ENCODE peak calls at places on chromosomes 2 and 18, in five cellular contexts. V, K, T, G and F are unnamed samples.

GRCh38 chr2:127857494-127857818 is 499 bp downstream of the POLR2D start:
- DNase-seq in V (no peak), K (peak; percentile 52), T (peak; percentile 26), G (peak; percentile 34), F (no peak)

GRCh38 chr18:63936156-63936931 is 12.8 kb upstream of the HMSD start:
- DNase-seq in G (peak; percentile 30), T (peak; percentile 64), V (peak; percentile 55), K (peak; percentile 85), F (peak; percentile 65)

GRCh38 chr18:3931542-3932112 is 481.7 kb downstream of the TGIF1 start:
- DNase-seq in T (no peak), G (no peak), V (no peak), K (no peak), F (no peak)

GRCh38 chr2:9179572-9180201 is 26.9 kb upstream of the ASAP2 start:
- DNase-seq in V (peak; percentile 78), G (no peak), T (no peak), K (no peak), F (no peak)

GRCh38 chr18:702957-703659 is 9.3 kb downstream of the ENOSF1 start:
- DNase-seq in T (no peak), K (no peak), V (peak; percentile 79), G (no peak), F (no peak)

GRCh38 chr2:179260224-179260623 is 4.4 kb downstream of the SESTD1 start:
- DNase-seq in V (no peak), T (no peak), G (no peak), K (no peak), F (no peak)

GRCh38 chr2:112708968-112709367 is 11.9 kb upstream of the NT5DC4 start:
- DNase-seq in T (no peak), V (no peak), G (no peak), K (no peak), F (no peak)

GRCh38 chr2:64260817-64261216 is 116.6 kb upstream of the PELI1 start:
- DNase-seq in T (peak; percentile 31), G (peak; percentile 36), K (no peak), V (no peak), F (no peak)

GRCh38 chr2:20106746-20107145 is 55.3 kb upstream of the LAPTM4A start:
- DNase-seq in T (no peak), V (no peak), K (no peak), G (no peak), F (no peak)

GRCh38 chr2:68612765-68613519 is 30.4 kb upstream of the PROKR1 start:
- DNase-seq in V (no peak), T (no peak), G (no peak), K (no peak), F (no peak)

GRCh38 chr2:227464851-227465250 is 7.1 kb upstream of the AGFG1 start:
- DNase-seq in K (no peak), T (no peak), G (no peak), V (no peak), F (no peak)

GRCh38 chr2:205579335-205579734 is 103.0 kb upstream of the NRP2 start:
- DNase-seq in G (no peak), V (no peak), T (no peak), K (no peak), F (no peak)

GRCh38 chr2:231671617-231672350 is 36.5 kb upstream of the PTMA start:
- DNase-seq in V (peak; percentile 39), G (no peak), K (no peak), T (peak; percentile 67), F (no peak)

GRCh38 chr2:53131416-53131815 is 636.2 kb upstream of the CHAC2 start:
- DNase-seq in V (no peak), T (no peak), G (no peak), K (no peak), F (no peak)

GRCh38 chr2:111923271-111923670 is 24.9 kb downstream of the MERTK start:
- DNase-seq in G (no peak), V (no peak), K (no peak), T (no peak), F (no peak)

DNA sequence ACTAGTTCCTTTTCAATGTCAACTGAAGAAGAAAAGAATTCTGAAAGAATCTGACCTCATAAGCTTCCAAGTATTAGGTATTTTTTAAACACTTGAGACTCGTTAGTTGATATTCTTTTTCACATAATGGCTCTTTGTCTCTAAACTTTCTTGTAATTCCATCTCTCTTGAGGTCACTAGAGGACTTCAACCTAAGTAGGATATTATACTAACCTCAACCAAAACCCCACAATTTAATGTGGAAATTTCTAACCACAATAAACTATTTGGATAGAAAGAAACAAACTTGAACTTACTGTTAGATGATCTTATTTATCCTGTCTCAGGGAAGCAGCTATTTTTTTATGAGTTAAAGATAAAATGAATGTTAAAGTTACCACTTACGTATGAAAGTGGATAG is 206.9 kb upstream of the FSIP2 start:
- DNase-seq in V (no peak), G (no peak), K (no peak), T (no peak), F (no peak)
- TF ChIP-seq TAF1 in V (no peak), G (no peak), K (no peak), T (no peak), F (no peak)

GRCh38 chr2:199464614-199465352 is 7.0 kb upstream of the SATB2 start:
- DNase-seq in T (no peak), V (no peak), G (no peak), K (peak; percentile 29), F (no peak)
- TF ChIP-seq TAF1 in T (no peak), V (no peak), G (no peak), K (no peak), F (no peak)

DNA sequence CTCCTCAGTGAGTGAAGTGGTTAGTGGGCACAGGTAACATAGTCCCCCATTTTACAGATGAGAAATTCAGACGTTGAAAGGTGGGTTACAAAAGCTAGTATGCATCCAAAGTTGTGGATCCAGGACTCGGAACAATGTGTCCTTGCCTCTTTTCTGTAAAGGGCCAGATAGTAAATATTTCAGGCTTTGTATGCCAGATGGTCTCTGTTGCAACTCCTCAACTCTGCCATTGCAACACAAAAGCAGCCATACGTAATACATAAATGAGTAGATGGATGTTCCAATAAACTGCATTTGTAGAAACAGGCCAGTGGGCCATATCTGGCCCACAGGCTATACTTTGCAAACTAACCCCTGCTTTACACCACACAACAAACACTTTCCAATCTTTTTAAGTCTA is 166.6 kb upstream of the PKDCC start:
- DNase-seq in G (no peak), T (no peak), K (no peak), V (no peak), F (no peak)
- TF ChIP-seq TAF1 in G (no peak), T (no peak), K (no peak), V (no peak), F (no peak)

GRCh38 chr2:239646184-239646583 is 245.4 kb upstream of the HDAC4 start:
- DNase-seq in K (no peak), V (no peak), G (no peak), T (no peak), F (no peak)

GRCh38 chr2:239642406-239643004 is 241.7 kb upstream of the HDAC4 start:
- DNase-seq in K (no peak), V (no peak), G (no peak), T (no peak), F (no peak)

GRCh38 chr2:239640676-239641580 is 240.1 kb upstream of the HDAC4 start:
- DNase-seq in G (no peak), T (no peak), V (no peak), K (no peak), F (no peak)

GRCh38 chr2:239647037-239647436 is 246.2 kb upstream of the HDAC4 start:
- DNase-seq in G (no peak), V (no peak), K (no peak), T (no peak), F (no peak)

GRCh38 chr2:239644016-239644415 is 243.2 kb upstream of the HDAC4 start:
- DNase-seq in V (peak; percentile 32), T (no peak), K (no peak), G (no peak), F (no peak)
- TF ChIP-seq TAF1 in V (no peak), T (no peak), K (no peak), G (no peak), F (no peak)

DNA sequence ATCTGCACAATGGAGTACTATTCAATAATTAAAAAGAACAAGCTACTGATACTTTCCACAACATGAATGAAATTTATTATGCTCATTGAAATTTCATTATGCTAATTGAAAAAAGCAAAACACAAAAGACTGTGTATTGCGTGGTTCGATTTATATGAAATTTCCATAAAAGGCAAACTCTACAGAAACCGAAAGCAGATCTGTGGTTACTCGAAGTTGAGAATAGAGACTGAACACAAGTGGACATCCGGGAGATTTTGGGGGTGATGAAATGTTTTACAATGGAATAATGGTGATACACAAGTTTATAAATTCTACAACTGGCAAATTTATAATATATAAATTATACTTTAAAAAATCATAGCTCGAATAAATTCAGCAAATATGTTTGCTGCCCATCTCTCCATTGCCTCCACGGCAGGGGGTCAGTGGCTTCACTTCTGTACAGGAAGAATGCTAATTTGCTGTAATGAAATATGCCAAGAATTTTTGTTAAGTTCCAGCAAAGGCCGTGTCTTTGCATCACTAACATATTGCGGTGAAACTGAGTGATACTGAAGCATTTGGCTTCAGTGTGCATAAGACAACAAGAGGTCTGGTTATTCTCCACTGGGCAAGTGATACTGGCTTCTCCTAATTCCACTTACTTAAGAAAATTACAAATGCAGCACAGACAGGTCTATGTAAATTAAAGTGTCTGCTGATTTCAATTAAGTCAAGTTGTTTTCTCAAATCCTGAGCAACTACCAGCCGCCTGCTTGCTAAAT is 96.7 kb downstream of the TMEM163 start:
- DNase-seq in G (no peak), V (no peak), T (no peak), K (no peak), F (no peak)
- TF ChIP-seq TAF1 in G (no peak), V (no peak), T (no peak), K (no peak), F (no peak)

DNA sequence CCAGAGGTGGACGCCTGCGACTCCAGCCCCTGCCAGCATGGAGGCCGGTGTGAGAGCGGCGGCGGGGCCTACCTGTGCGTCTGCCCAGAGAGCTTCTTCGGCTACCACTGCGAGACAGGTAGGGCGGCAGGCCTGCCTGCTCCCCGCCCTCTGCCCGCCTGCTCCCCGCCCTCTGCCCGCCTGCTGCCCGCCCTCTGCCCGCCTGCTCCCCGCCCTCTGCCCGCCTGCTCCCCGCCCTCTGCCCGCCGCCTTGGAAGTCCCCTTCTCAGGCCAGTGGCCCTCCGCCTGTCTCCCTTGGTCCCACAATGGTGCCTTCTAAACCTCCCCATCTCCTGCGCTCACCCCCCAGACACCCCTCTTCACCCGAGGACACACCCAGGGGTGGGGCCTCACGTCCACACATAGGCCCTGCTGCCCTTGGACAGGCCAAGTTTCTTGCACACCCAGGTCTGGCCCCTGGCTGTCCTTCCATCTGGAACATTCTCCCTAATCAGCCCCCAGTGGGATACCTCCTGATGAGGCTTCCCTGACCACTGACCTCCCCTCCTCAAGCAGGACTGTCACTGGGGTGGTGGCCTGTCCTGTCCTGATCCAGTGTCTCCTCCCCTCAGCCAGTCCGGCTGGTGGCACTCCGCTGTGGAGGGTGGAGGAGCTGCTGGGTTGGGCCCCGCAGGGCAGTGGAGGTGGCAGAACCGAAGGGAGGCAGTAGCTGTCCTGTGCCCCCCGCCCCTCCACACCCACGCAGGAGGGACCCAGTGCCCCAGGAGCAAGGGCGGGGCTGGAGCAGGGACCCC is 37.9 kb downstream of the MTERF4 start:
- DNase-seq in T (peak; percentile 57), K (peak; percentile 64), V (no peak), G (no peak), F (no peak)
- TF ChIP-seq TAF1 in T (no peak), K (no peak), V (no peak), G (no peak), F (no peak)